ENCODE peak calls at places on chromosomes 13 and 19, in five cellular contexts. One of them, this sample, is unnamed.

GRCh38 chr13:99033814-99034213 is 56.0 kb upstream of the DOCK9 start:
- DNase-seq in adrenal gland: no peak
- DNase-seq in effector memory CD4-positive, alpha-beta T cell: no peak
- DNase-seq in brain microvascular endothelial cell: no peak
- DNase-seq in breast epithelium: no peak
- DNase-seq in this sample: peak; percentile 28

GRCh38 chr13:114222461-114222968 is 12.2 kb upstream of the CDC16 start:
- DNase-seq in adrenal gland: no peak
- DNase-seq in effector memory CD4-positive, alpha-beta T cell: no peak
- DNase-seq in breast epithelium: no peak
- DNase-seq in brain microvascular endothelial cell: peak; percentile 58
- DNase-seq in this sample: peak; percentile 48

GRCh38 chr19:6696239-6696820 is 24.1 kb downstream of the C3 start:
- DNase-seq in effector memory CD4-positive, alpha-beta T cell: no peak
- DNase-seq in brain microvascular endothelial cell: no peak
- DNase-seq in adrenal gland: no peak
- DNase-seq in breast epithelium: no peak
- DNase-seq in this sample: no peak

GRCh38 chr13:74794582-74794981 is 660.4 kb upstream of the KLF12 start:
- DNase-seq in breast epithelium: no peak
- DNase-seq in effector memory CD4-positive, alpha-beta T cell: no peak
- DNase-seq in adrenal gland: no peak
- DNase-seq in brain microvascular endothelial cell: no peak
- DNase-seq in this sample: no peak

GRCh38 chr19:15476334-15476733 is 3.0 kb downstream of the PGLYRP2 start:
- DNase-seq in brain microvascular endothelial cell: no peak
- DNase-seq in effector memory CD4-positive, alpha-beta T cell: no peak
- DNase-seq in breast epithelium: no peak
- DNase-seq in adrenal gland: no peak
- DNase-seq in this sample: no peak

GRCh38 chr19:51119675-51120074 is 5.0 kb upstream of the SIGLEC9 start:
- DNase-seq in brain microvascular endothelial cell: no peak
- DNase-seq in breast epithelium: no peak
- DNase-seq in adrenal gland: no peak
- DNase-seq in effector memory CD4-positive, alpha-beta T cell: no peak
- DNase-seq in this sample: no peak

GRCh38 chr19:44753932-44754742 is 5.6 kb downstream of the BCL3 start:
- DNase-seq in effector memory CD4-positive, alpha-beta T cell: peak; percentile 36
- DNase-seq in breast epithelium: peak; percentile 93
- DNase-seq in adrenal gland: peak; percentile 92
- DNase-seq in brain microvascular endothelial cell: peak; percentile 67
- DNase-seq in this sample: peak; percentile 77

GRCh38 chr13:103299079-103299478 is 232.9 kb upstream of the SLC10A2 start:
- DNase-seq in breast epithelium: no peak
- DNase-seq in brain microvascular endothelial cell: no peak
- DNase-seq in adrenal gland: no peak
- DNase-seq in effector memory CD4-positive, alpha-beta T cell: no peak
- DNase-seq in this sample: no peak

GRCh38 chr13:99154064-99154463 is 46.6 kb upstream of the UBAC2 start:
- DNase-seq in brain microvascular endothelial cell: no peak
- DNase-seq in adrenal gland: no peak
- DNase-seq in effector memory CD4-positive, alpha-beta T cell: no peak
- DNase-seq in breast epithelium: no peak
- DNase-seq in this sample: no peak

GRCh38 chr19:51511353-51511752 is 9.8 kb upstream of the SIGLEC12 start:
- DNase-seq in brain microvascular endothelial cell: no peak
- DNase-seq in adrenal gland: no peak
- DNase-seq in breast epithelium: no peak
- DNase-seq in effector memory CD4-positive, alpha-beta T cell: no peak
- DNase-seq in this sample: no peak

GRCh38 chr13:43111887-43112400 is 88.6 kb downstream of the DNAJC15 start:
- DNase-seq in effector memory CD4-positive, alpha-beta T cell: no peak
- DNase-seq in adrenal gland: no peak
- DNase-seq in breast epithelium: no peak
- DNase-seq in brain microvascular endothelial cell: no peak
- DNase-seq in this sample: no peak

GRCh38 chr19:51501594-51502263 is at the start of gene SIGLEC12:
- DNase-seq in brain microvascular endothelial cell: no peak
- DNase-seq in adrenal gland: peak; percentile 34
- DNase-seq in effector memory CD4-positive, alpha-beta T cell: no peak
- DNase-seq in breast epithelium: no peak
- DNase-seq in this sample: no peak

GRCh38 chr19:49155005-49155826 is at the start of gene HRC:
- DNase-seq in effector memory CD4-positive, alpha-beta T cell: no peak
- DNase-seq in adrenal gland: no peak
- DNase-seq in breast epithelium: no peak
- DNase-seq in brain microvascular endothelial cell: no peak
- DNase-seq in this sample: no peak

GRCh38 chr19:4713384-4713951 is 10.2 kb downstream of the DPP9 start:
- DNase-seq in brain microvascular endothelial cell: peak; percentile 96
- DNase-seq in breast epithelium: peak; percentile 93
- DNase-seq in adrenal gland: peak; percentile 94
- DNase-seq in effector memory CD4-positive, alpha-beta T cell: no peak
- DNase-seq in this sample: peak; percentile 97

GRCh38 chr13:48275507-48275906 is 28.0 kb upstream of the RB1 start:
- DNase-seq in brain microvascular endothelial cell: no peak
- DNase-seq in breast epithelium: no peak
- DNase-seq in adrenal gland: no peak
- DNase-seq in effector memory CD4-positive, alpha-beta T cell: no peak
- DNase-seq in this sample: no peak

GRCh38 chr19:489418-490196 is 6.7 kb upstream of the MADCAM1 start:
- DNase-seq in effector memory CD4-positive, alpha-beta T cell: no peak
- DNase-seq in breast epithelium: no peak
- DNase-seq in adrenal gland: peak; percentile 53
- DNase-seq in brain microvascular endothelial cell: no peak
- DNase-seq in this sample: peak; percentile 8

GRCh38 chr13:33123066-33123940 is 107.1 kb downstream of the KL start:
- DNase-seq in breast epithelium: no peak
- DNase-seq in adrenal gland: peak; percentile 43
- DNase-seq in effector memory CD4-positive, alpha-beta T cell: no peak
- DNase-seq in brain microvascular endothelial cell: no peak
- DNase-seq in this sample: peak; percentile 53
- H3K27ac ChIP-seq in breast epithelium: peak overlapping the region; percentile 32
- H3K27ac ChIP-seq in adrenal gland: no peak overlapping the region
- H3K27ac ChIP-seq in effector memory CD4-positive, alpha-beta T cell: no peak overlapping the region
- H3K27ac ChIP-seq in brain microvascular endothelial cell: peak overlapping the region; percentile 10
- H3K27ac ChIP-seq in this sample: peak overlapping the region; percentile 79

DNA sequence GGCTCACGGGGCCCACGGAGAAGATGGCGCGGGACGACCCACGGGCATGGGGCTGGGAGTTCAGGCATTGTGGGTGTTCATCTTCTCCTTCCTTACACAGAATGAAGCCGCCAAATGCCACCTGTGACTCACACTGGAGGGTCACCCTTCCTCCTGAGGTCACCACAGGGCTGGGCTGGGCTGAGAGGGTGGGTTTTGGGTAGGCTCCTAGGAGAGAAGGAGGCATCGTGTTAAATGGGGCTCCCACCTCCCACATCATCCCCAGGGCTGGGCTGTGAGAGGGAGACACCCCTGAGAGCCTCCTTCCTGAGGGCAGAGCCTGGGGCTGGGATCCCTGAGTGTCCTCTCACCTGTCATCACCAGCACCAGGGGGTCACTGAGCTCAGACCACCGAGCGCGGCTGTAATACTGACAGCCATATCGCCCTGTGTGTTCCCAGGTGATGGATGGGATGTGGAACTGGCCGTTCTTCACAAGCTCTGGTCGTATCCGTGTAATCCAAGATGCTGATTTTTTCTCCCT is 1.4 kb downstream of the LILRB2 start:
- DNase-seq in adrenal gland: no peak
- DNase-seq in brain microvascular endothelial cell: no peak
- DNase-seq in effector memory CD4-positive, alpha-beta T cell: no peak
- DNase-seq in breast epithelium: no peak
- DNase-seq in this sample: no peak
- H3K27ac ChIP-seq in adrenal gland: no peak overlapping the region
- H3K27ac ChIP-seq in brain microvascular endothelial cell: no peak overlapping the region
- H3K27ac ChIP-seq in effector memory CD4-positive, alpha-beta T cell: no peak overlapping the region
- H3K27ac ChIP-seq in breast epithelium: no peak overlapping the region
- H3K27ac ChIP-seq in this sample: no peak overlapping the region

GRCh38 chr13:40591091-40591490 is 75.3 kb downstream of the FOXO1 start:
- DNase-seq in adrenal gland: no peak
- DNase-seq in brain microvascular endothelial cell: no peak
- DNase-seq in breast epithelium: no peak
- DNase-seq in effector memory CD4-positive, alpha-beta T cell: no peak
- DNase-seq in this sample: no peak

GRCh38 chr13:40588101-40588500 is 78.3 kb downstream of the FOXO1 start:
- DNase-seq in breast epithelium: no peak
- DNase-seq in adrenal gland: no peak
- DNase-seq in effector memory CD4-positive, alpha-beta T cell: no peak
- DNase-seq in brain microvascular endothelial cell: no peak
- DNase-seq in this sample: no peak

GRCh38 chr13:40592035-40592434 is 74.4 kb downstream of the FOXO1 start:
- DNase-seq in adrenal gland: no peak
- DNase-seq in effector memory CD4-positive, alpha-beta T cell: no peak
- DNase-seq in breast epithelium: no peak
- DNase-seq in brain microvascular endothelial cell: no peak
- DNase-seq in this sample: no peak

GRCh38 chr13:40589285-40590109 is 76.9 kb downstream of the FOXO1 start:
- DNase-seq in breast epithelium: no peak
- DNase-seq in adrenal gland: peak; percentile 45
- DNase-seq in brain microvascular endothelial cell: peak; percentile 76
- DNase-seq in effector memory CD4-positive, alpha-beta T cell: no peak
- DNase-seq in this sample: no peak

GRCh38 chr13:40590112-40590862 is 76.2 kb downstream of the FOXO1 start:
- DNase-seq in brain microvascular endothelial cell: no peak
- DNase-seq in effector memory CD4-positive, alpha-beta T cell: no peak
- DNase-seq in adrenal gland: no peak
- DNase-seq in breast epithelium: no peak
- DNase-seq in this sample: no peak
- H3K27ac ChIP-seq in brain microvascular endothelial cell: no peak overlapping the region
- H3K27ac ChIP-seq in effector memory CD4-positive, alpha-beta T cell: no peak overlapping the region
- H3K27ac ChIP-seq in adrenal gland: no peak overlapping the region
- H3K27ac ChIP-seq in breast epithelium: peak overlapping the region; percentile 46
- H3K27ac ChIP-seq in this sample: no peak overlapping the region

DNA sequence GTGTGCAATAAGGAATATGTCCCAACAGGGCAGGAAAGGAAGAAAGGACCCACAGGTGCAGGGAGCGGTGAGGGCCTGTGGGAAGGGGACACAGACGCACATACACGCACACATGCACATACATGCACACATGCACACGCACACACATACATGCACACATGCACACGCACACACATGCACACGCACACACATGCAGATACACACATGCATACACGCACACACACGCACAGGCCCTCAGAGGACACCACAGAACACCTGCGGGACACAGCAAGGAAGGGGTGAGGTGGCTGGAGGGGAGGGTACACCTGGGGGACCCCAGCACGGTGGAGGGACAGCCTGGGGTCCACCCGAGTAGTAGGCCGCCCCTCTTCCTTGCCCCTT is 12.9 kb downstream of the PIP5K1C start:
- DNase-seq in breast epithelium: no peak
- DNase-seq in effector memory CD4-positive, alpha-beta T cell: no peak
- DNase-seq in brain microvascular endothelial cell: no peak
- DNase-seq in adrenal gland: no peak
- DNase-seq in this sample: no peak
- H3K27ac ChIP-seq in breast epithelium: peak overlapping the region; percentile 74
- H3K27ac ChIP-seq in effector memory CD4-positive, alpha-beta T cell: peak overlapping the region; percentile 41
- H3K27ac ChIP-seq in brain microvascular endothelial cell: no peak overlapping the region
- H3K27ac ChIP-seq in adrenal gland: no peak overlapping the region
- H3K27ac ChIP-seq in this sample: no peak overlapping the region

GRCh38 chr13:93420887-93421286 is 194.3 kb downstream of the GPC6 start:
- DNase-seq in breast epithelium: no peak
- DNase-seq in brain microvascular endothelial cell: no peak
- DNase-seq in adrenal gland: no peak
- DNase-seq in effector memory CD4-positive, alpha-beta T cell: no peak
- DNase-seq in this sample: no peak
- H3K27ac ChIP-seq in breast epithelium: no peak overlapping the region
- H3K27ac ChIP-seq in brain microvascular endothelial cell: no peak overlapping the region
- H3K27ac ChIP-seq in adrenal gland: no peak overlapping the region
- H3K27ac ChIP-seq in effector memory CD4-positive, alpha-beta T cell: no peak overlapping the region
- H3K27ac ChIP-seq in this sample: no peak overlapping the region

This sample was measured in IMR-90.